ENCODE peak calls at places on chromosomes 11 and 22, in nine cellular contexts. One of them, this sample, is unnamed.

GRCh38 chr11:64606796-64607380 is 15.9 kb downstream of the SLC22A12 start:
- DNase-seq in NCI-H345: no peak
- DNase-seq in heart right ventricle: no peak
- DNase-seq in chondrocyte: peak
- DNase-seq in NCI-H1436: no peak
- DNase-seq in mucosa of descending colon: no peak
- DNase-seq in HT1080: no peak
- DNase-seq in hypothalamus: no peak
- DNase-seq in epithelial cell of proximal tubule: no peak
- DNase-seq in this sample: no peak

GRCh38 chr11:70880416-70880815 is 372.0 kb downstream of the SHANK2 start:
- DNase-seq in epithelial cell of proximal tubule: no peak
- DNase-seq in HT1080: no peak
- DNase-seq in mucosa of descending colon: no peak
- DNase-seq in hypothalamus: no peak
- DNase-seq in heart right ventricle: no peak
- DNase-seq in NCI-H1436: no peak
- DNase-seq in NCI-H345: no peak
- DNase-seq in chondrocyte: no peak
- DNase-seq in this sample: no peak

GRCh38 chr11:68825603-68826002 is 16.1 kb downstream of the CPT1A start:
- DNase-seq in mucosa of descending colon: peak
- DNase-seq in hypothalamus: no peak
- DNase-seq in HT1080: peak
- DNase-seq in NCI-H345: no peak
- DNase-seq in heart right ventricle: no peak
- DNase-seq in chondrocyte: no peak
- DNase-seq in NCI-H1436: no peak
- DNase-seq in epithelial cell of proximal tubule: no peak
- DNase-seq in this sample: peak

GRCh38 chr11:112085822-112086421 is 634 bp downstream of the TIMM8B start:
- DNase-seq in epithelial cell of proximal tubule: no peak
- DNase-seq in mucosa of descending colon: peak
- DNase-seq in hypothalamus: no peak
- DNase-seq in NCI-H345: no peak
- DNase-seq in HT1080: no peak
- DNase-seq in heart right ventricle: no peak
- DNase-seq in chondrocyte: no peak
- DNase-seq in NCI-H1436: no peak
- DNase-seq in this sample: peak

GRCh38 chr22:39556970-39557811 is 13.4 kb upstream of the CACNA1I start:
- DNase-seq in NCI-H345: peak
- DNase-seq in mucosa of descending colon: peak
- DNase-seq in chondrocyte: no peak
- DNase-seq in hypothalamus: no peak
- DNase-seq in heart right ventricle: no peak
- DNase-seq in HT1080: no peak
- DNase-seq in NCI-H1436: no peak
- DNase-seq in epithelial cell of proximal tubule: no peak
- DNase-seq in this sample: no peak

GRCh38 chr11:113994077-113994954 is 19.4 kb downstream of the HTR3A start:
- DNase-seq in HT1080: no peak
- DNase-seq in NCI-H1436: peak
- DNase-seq in chondrocyte: no peak
- DNase-seq in heart right ventricle: peak
- DNase-seq in epithelial cell of proximal tubule: no peak
- DNase-seq in mucosa of descending colon: peak
- DNase-seq in NCI-H345: peak
- DNase-seq in hypothalamus: no peak
- DNase-seq in this sample: no peak

GRCh38 chr22:36568846-36569245 is 39.9 kb upstream of the EIF3D start:
- DNase-seq in chondrocyte: no peak
- DNase-seq in hypothalamus: no peak
- DNase-seq in epithelial cell of proximal tubule: no peak
- DNase-seq in NCI-H1436: no peak
- DNase-seq in heart right ventricle: no peak
- DNase-seq in HT1080: no peak
- DNase-seq in mucosa of descending colon: no peak
- DNase-seq in NCI-H345: no peak
- DNase-seq in this sample: no peak

GRCh38 chr11:126645206-126645605 is 289.7 kb downstream of the ST3GAL4 start:
- DNase-seq in NCI-H345: no peak
- DNase-seq in chondrocyte: no peak
- DNase-seq in HT1080: no peak
- DNase-seq in heart right ventricle: no peak
- DNase-seq in NCI-H1436: no peak
- DNase-seq in hypothalamus: no peak
- DNase-seq in mucosa of descending colon: no peak
- DNase-seq in epithelial cell of proximal tubule: no peak
- DNase-seq in this sample: peak

GRCh38 chr11:116558504-116559252 is 214.1 kb downstream of the BUD13 start:
- DNase-seq in mucosa of descending colon: no peak
- DNase-seq in epithelial cell of proximal tubule: no peak
- DNase-seq in heart right ventricle: no peak
- DNase-seq in HT1080: peak
- DNase-seq in chondrocyte: no peak
- DNase-seq in hypothalamus: no peak
- DNase-seq in NCI-H1436: no peak
- DNase-seq in NCI-H345: no peak
- DNase-seq in this sample: peak

GRCh38 chr11:74478877-74479276 is 11.5 kb upstream of the KCNE3 start:
- DNase-seq in hypothalamus: no peak
- DNase-seq in NCI-H345: no peak
- DNase-seq in NCI-H1436: no peak
- DNase-seq in HT1080: no peak
- DNase-seq in chondrocyte: no peak
- DNase-seq in mucosa of descending colon: no peak
- DNase-seq in heart right ventricle: no peak
- DNase-seq in epithelial cell of proximal tubule: no peak
- DNase-seq in this sample: no peak

GRCh38 chr11:100719362-100719761 is 32.3 kb downstream of the ARHGAP42 start:
- DNase-seq in NCI-H1436: peak
- DNase-seq in mucosa of descending colon: no peak
- DNase-seq in HT1080: peak
- DNase-seq in NCI-H345: peak
- DNase-seq in chondrocyte: no peak
- DNase-seq in epithelial cell of proximal tubule: peak
- DNase-seq in heart right ventricle: peak
- DNase-seq in hypothalamus: no peak
- DNase-seq in this sample: no peak

GRCh38 chr11:70643642-70644041 is 245.3 kb downstream of the CTTN start:
- DNase-seq in hypothalamus: no peak
- DNase-seq in mucosa of descending colon: no peak
- DNase-seq in HT1080: no peak
- DNase-seq in NCI-H345: no peak
- DNase-seq in heart right ventricle: no peak
- DNase-seq in epithelial cell of proximal tubule: no peak
- DNase-seq in chondrocyte: no peak
- DNase-seq in NCI-H1436: no peak
- DNase-seq in this sample: no peak

GRCh38 chr11:123168236-123168635 is 26.8 kb downstream of the CLMP start:
- DNase-seq in heart right ventricle: no peak
- DNase-seq in chondrocyte: no peak
- DNase-seq in NCI-H345: no peak
- DNase-seq in NCI-H1436: no peak
- DNase-seq in hypothalamus: no peak
- DNase-seq in epithelial cell of proximal tubule: no peak
- DNase-seq in HT1080: no peak
- DNase-seq in mucosa of descending colon: no peak
- DNase-seq in this sample: no peak

GRCh38 chr11:134024420-134025085 is 44.3 kb upstream of the JAM3 start:
- DNase-seq in NCI-H1436: no peak
- DNase-seq in HT1080: peak
- DNase-seq in mucosa of descending colon: no peak
- DNase-seq in heart right ventricle: no peak
- DNase-seq in chondrocyte: no peak
- DNase-seq in hypothalamus: no peak
- DNase-seq in epithelial cell of proximal tubule: no peak
- DNase-seq in NCI-H345: no peak
- DNase-seq in this sample: peak

GRCh38 chr11:22169833-22170232 is 23.1 kb upstream of the ANO5 start:
- DNase-seq in epithelial cell of proximal tubule: no peak
- DNase-seq in mucosa of descending colon: no peak
- DNase-seq in heart right ventricle: no peak
- DNase-seq in NCI-H345: peak
- DNase-seq in HT1080: no peak
- DNase-seq in hypothalamus: no peak
- DNase-seq in chondrocyte: no peak
- DNase-seq in NCI-H1436: no peak
- DNase-seq in this sample: no peak

GRCh38 chr11:123054301-123055065 is 7.5 kb downstream of the HSPA8 start:
- DNase-seq in mucosa of descending colon: peak
- DNase-seq in chondrocyte: no peak
- DNase-seq in heart right ventricle: peak
- DNase-seq in HT1080: peak
- DNase-seq in NCI-H1436: peak
- DNase-seq in NCI-H345: peak
- DNase-seq in epithelial cell of proximal tubule: no peak
- DNase-seq in hypothalamus: no peak
- DNase-seq in this sample: peak

GRCh38 chr22:29028468-29028867 is 33.2 kb downstream of the C22orf31 start:
- DNase-seq in epithelial cell of proximal tubule: no peak
- DNase-seq in hypothalamus: no peak
- DNase-seq in chondrocyte: no peak
- DNase-seq in mucosa of descending colon: no peak
- DNase-seq in NCI-H345: no peak
- DNase-seq in heart right ventricle: no peak
- DNase-seq in NCI-H1436: no peak
- DNase-seq in HT1080: no peak
- DNase-seq in this sample: no peak

GRCh38 chr22:45225732-45226560 is 14.7 kb downstream of the KIAA0930 start:
- DNase-seq in mucosa of descending colon: no peak
- DNase-seq in epithelial cell of proximal tubule: no peak
- DNase-seq in heart right ventricle: no peak
- DNase-seq in NCI-H345: no peak
- DNase-seq in chondrocyte: no peak
- DNase-seq in hypothalamus: no peak
- DNase-seq in HT1080: no peak
- DNase-seq in NCI-H1436: no peak
- DNase-seq in this sample: no peak

GRCh38 chr11:16512163-16512562 is 155.8 kb upstream of the SOX6 start:
- DNase-seq in HT1080: no peak
- DNase-seq in NCI-H1436: no peak
- DNase-seq in mucosa of descending colon: no peak
- DNase-seq in NCI-H345: no peak
- DNase-seq in hypothalamus: no peak
- DNase-seq in epithelial cell of proximal tubule: no peak
- DNase-seq in chondrocyte: no peak
- DNase-seq in heart right ventricle: no peak
- DNase-seq in this sample: no peak

GRCh38 chr22:20606041-20606783 is 98.8 kb downstream of the MED15 start:
- DNase-seq in mucosa of descending colon: peak
- DNase-seq in NCI-H1436: peak
- DNase-seq in NCI-H345: peak
- DNase-seq in heart right ventricle: peak
- DNase-seq in chondrocyte: no peak
- DNase-seq in epithelial cell of proximal tubule: peak
- DNase-seq in HT1080: peak
- DNase-seq in hypothalamus: no peak
- DNase-seq in this sample: peak

GRCh38 chr11:8593935-8594909 is at the start of gene STK33:
- DNase-seq in epithelial cell of proximal tubule: no peak
- DNase-seq in HT1080: peak
- DNase-seq in heart right ventricle: peak
- DNase-seq in hypothalamus: no peak
- DNase-seq in NCI-H1436: peak
- DNase-seq in mucosa of descending colon: peak
- DNase-seq in chondrocyte: no peak
- DNase-seq in NCI-H345: peak
- DNase-seq in this sample: peak

This sample was measured in A172.